ENCODE peak calls at places on chromosomes 16 and 17, in ten cellular contexts. O is psoas muscle; Y is A549; J is PC-9; F is fibroblast of lung; Q is cardiac muscle cell; U is GM12865; B is uterus; V is activated CD8-positive, alpha-beta T cell treated with anti-CD3 and anti-CD28 coated beads for 36 hours; X is IMR-90. N is an unnamed sample.

GRCh38 chr16:14641877-14642276 is 9.1 kb downstream of the BFAR start:
- DNase-seq in B (no peak), V (no peak), J (no peak), U (peak; percentile 37), F (no peak), Q (no peak), O (no peak), Y (no peak), X (no peak), N (no peak)

GRCh38 chr17:17362531-17362930 is 59.4 kb downstream of the NT5M start:
- DNase-seq in F (no peak), U (no peak), B (no peak), X (no peak), J (no peak), Q (no peak), O (no peak), V (no peak), Y (no peak), N (no peak)

GRCh38 chr17:2101448-2102257 is 46.8 kb downstream of the HIC1 start:
- DNase-seq in F (peak; percentile 89), Y (no peak), V (peak; percentile 79), O (peak; percentile 51), B (peak; percentile 70), X (no peak), U (no peak), Q (no peak), J (peak; percentile 99), N (no peak)

GRCh38 chr17:37239690-37240344 is 136.0 kb upstream of the C17orf78 start:
- DNase-seq in O (no peak), U (peak; percentile 5), Q (no peak), X (peak; percentile 72), F (peak; percentile 46), J (no peak), B (no peak), Y (peak; percentile 38), V (no peak), N (peak; percentile 26)

GRCh38 chr16:73434621-73435020 is 386.7 kb upstream of the ZFHX3 start:
- DNase-seq in U (no peak), X (no peak), O (no peak), F (no peak), Q (no peak), J (no peak), Y (no peak), B (no peak), V (no peak), N (no peak)

GRCh38 chr16:85832578-85833539 is 33.4 kb downstream of the COX4I1 start:
- DNase-seq in O (no peak), X (no peak), Y (no peak), F (no peak), B (no peak), V (no peak), Q (no peak), U (peak; percentile 63), J (no peak), N (peak; percentile 78)

GRCh38 chr17:82204831-82205719 is 7.6 kb downstream of the CCDC57 start:
- DNase-seq in Y (peak; percentile 70), F (peak; percentile 80), U (no peak), B (no peak), O (no peak), J (peak; percentile 72), V (peak; percentile 80), Q (no peak), X (peak; percentile 85), N (no peak)

GRCh38 chr16:31010539-31010938 is at the start of gene STX1B:
- DNase-seq in Y (no peak), Q (peak; percentile 77), X (no peak), U (no peak), B (peak; percentile 43), F (peak; percentile 47), J (no peak), V (peak; percentile 69), O (no peak), N (no peak)

GRCh38 chr17:58402679-58403078 is 14.7 kb downstream of the RNF43 start:
- DNase-seq in Q (no peak), V (no peak), Y (no peak), B (no peak), O (no peak), U (no peak), J (peak; percentile 69), X (no peak), F (peak; percentile 81), N (no peak)

GRCh38 chr17:68600123-68600880 is 865 bp downstream of the FAM20A start:
- DNase-seq in U (peak; percentile 12), X (no peak), B (peak; percentile 68), V (peak; percentile 7), O (peak; percentile 50), F (no peak), Q (peak; percentile 80), J (no peak), Y (peak; percentile 36), N (peak; percentile 49)

GRCh38 chr17:29243792-29244191 is 2.9 kb upstream of the CRYBA1 start:
- DNase-seq in Q (no peak), O (no peak), J (no peak), X (peak; percentile 44), V (peak; percentile 20), B (no peak), U (peak; percentile 45), F (peak; percentile 35), Y (peak; percentile 78), N (peak; percentile 44)

GRCh38 chr17:49021095-49021767 is 24.0 kb downstream of the IGF2BP1 start:
- DNase-seq in O (no peak), Y (no peak), V (no peak), U (no peak), J (no peak), X (peak; percentile 29), B (no peak), F (peak; percentile 35), Q (no peak), N (no peak)

GRCh38 chr17:28043296-28043695 is 819 bp downstream of the NLK start:
- DNase-seq in U (no peak), X (no peak), Q (no peak), V (no peak), F (no peak), Y (no peak), O (no peak), J (no peak), B (no peak), N (no peak)

GRCh38 chr16:87407511-87408112 is 15.5 kb downstream of the MAP1LC3B start:
- DNase-seq in O (peak; percentile 54), V (no peak), Q (no peak), B (peak; percentile 75), F (peak; percentile 85), J (peak; percentile 83), U (peak; percentile 88), Y (no peak), X (no peak), N (no peak)

GRCh38 chr17:57519199-57519598 is 225.9 kb downstream of the CCDC182 start:
- DNase-seq in V (no peak), Y (no peak), U (no peak), F (peak; percentile 72), X (peak; percentile 58), B (no peak), O (no peak), Q (peak; percentile 49), J (peak; percentile 69), N (no peak)

GRCh38 chr16:81778861-81779539 is at the start of gene PLCG2:
- DNase-seq in Q (peak; percentile 87), J (peak; percentile 59), V (peak; percentile 77), O (peak; percentile 68), B (peak; percentile 47), X (no peak), U (peak; percentile 85), Y (peak; percentile 67), F (peak; percentile 38), N (peak; percentile 94)

GRCh38 chr16:21159281-21159951 is 942 bp downstream of the LDAF1 start:
- DNase-seq in Q (peak; percentile 54), V (peak; percentile 12), B (peak; percentile 38), J (peak; percentile 76), O (peak; percentile 48), F (no peak), U (peak; percentile 28), Y (no peak), X (no peak), N (peak; percentile 48)

DNA sequence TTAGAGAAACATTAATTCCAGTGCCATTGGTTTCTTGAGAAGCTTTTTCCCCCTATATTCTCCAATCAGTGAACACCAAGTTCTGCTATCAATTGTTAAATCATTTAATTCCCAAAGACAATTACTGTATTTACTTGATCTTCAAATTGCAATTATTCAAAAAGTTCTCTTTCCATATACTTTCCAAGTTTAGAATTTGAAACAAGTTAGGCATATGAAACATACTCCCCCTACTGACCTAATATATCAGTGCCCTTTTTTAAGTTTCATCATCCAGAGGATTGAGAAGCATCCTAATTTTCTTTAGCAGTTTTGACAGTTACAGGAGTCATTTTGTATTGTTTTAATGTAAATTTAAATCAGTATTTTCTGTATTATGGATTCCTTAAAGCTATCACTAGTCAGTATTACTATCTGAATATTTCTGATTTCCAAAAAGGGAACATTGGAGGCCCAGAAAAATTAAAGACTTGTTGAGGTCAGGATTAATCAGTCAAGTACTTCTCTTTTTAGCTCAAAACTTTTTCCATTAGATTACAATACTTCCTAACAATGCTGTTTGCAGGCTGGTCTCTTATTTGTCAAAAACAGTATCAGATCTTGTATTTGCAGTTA is 16.3 kb downstream of the MEIOC start:
- DNase-seq in V (no peak), O (no peak), X (peak; percentile 34), Y (peak; percentile 60), Q (peak; percentile 32), J (no peak), B (no peak), F (peak; percentile 27), U (peak; percentile 20), N (no peak)
- TF ChIP-seq CTCF in V (peak; percentile 63), O (peak; percentile 40), X (peak; percentile 64), Y (peak; percentile 74), Q (peak; percentile 68), J (peak; percentile 73), B (peak; percentile 25), F (peak; percentile 67), U (peak; percentile 37), N (peak; percentile 50)

GRCh38 chr16:1272453-1273198 is 16.8 kb downstream of the TPSD1 start:
- DNase-seq in Y (no peak), V (no peak), J (no peak), U (no peak), F (no peak), O (no peak), Q (no peak), B (no peak), X (no peak), N (no peak)
- TF ChIP-seq CTCF in Y (no peak), V (no peak), J (no peak), U (no peak), F (no peak), O (no peak), Q (no peak), B (no peak), X (no peak), N (no peak)

DNA sequence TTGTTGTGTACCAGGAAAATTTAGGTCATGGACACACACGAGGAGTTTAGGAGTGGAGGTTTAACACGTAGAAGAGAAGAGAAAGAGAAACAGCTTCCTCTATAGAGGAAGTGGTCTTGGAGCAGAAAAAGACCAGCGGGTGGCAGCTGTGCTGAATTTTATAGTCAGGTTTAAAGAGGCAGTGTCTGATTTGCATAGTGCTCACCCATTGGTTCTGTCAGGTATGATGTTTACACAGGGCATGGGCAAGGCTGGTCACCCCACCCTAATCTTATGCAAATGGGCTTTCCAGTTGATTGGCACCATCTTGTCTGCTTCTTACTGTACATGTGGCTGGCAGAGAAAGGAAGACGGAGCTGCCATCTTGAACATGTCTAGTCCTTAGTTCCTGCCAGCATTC is 309.0 kb downstream of the CDH13 start:
- DNase-seq in O (no peak), F (no peak), J (no peak), Y (no peak), U (no peak), B (no peak), Q (no peak), V (no peak), X (no peak), N (no peak)
- TF ChIP-seq CTCF in O (no peak), F (no peak), J (no peak), Y (no peak), U (no peak), B (no peak), Q (no peak), V (no peak), X (no peak), N (no peak)

GRCh38 chr17:66782866-66783265 is 52.1 kb upstream of the CACNG5 start:
- DNase-seq in Q (no peak), U (no peak), V (no peak), F (no peak), J (no peak), B (no peak), O (no peak), Y (no peak), X (no peak), N (no peak)
- TF ChIP-seq CTCF in Q (no peak), U (no peak), V (no peak), F (no peak), J (no peak), B (no peak), O (no peak), Y (no peak), X (no peak), N (no peak)

N was measured in GM13977.